ENCODE peak calls at places on chromosomes 7 and 10, in seven cellular contexts. E is neural progenitor cell; N is neural crest cell; O is pancreas; B is fibroblast of mammary gland; X is nephron progenitor cell; P is CD8-positive, alpha-beta T cell. M is an unnamed sample.

GRCh38 chr7:17516768-17517167 is 218.3 kb downstream of the AHR start:
- DNase-seq in E (no peak), N (no peak), O (no peak), B (peak; percentile 94), X (no peak), P (no peak), M (no peak)

GRCh38 chr10:66782776-66783175 is 143.1 kb upstream of the LRRTM3 start:
- DNase-seq in E (no peak), N (no peak), O (no peak), B (no peak), X (no peak), P (no peak), M (no peak)

GRCh38 chr7:71868797-71869196 is 543.3 kb downstream of the CALN1 start:
- DNase-seq in E (no peak), N (no peak), O (no peak), B (peak; percentile 76), X (no peak), P (no peak), M (no peak)

GRCh38 chr10:963613-964012 is 24.6 kb upstream of the GTPBP4 start:
- DNase-seq in E (no peak), N (no peak), O (no peak), B (no peak), X (no peak), P (no peak), M (no peak)

GRCh38 chr7:14389052-14389988 is 399.9 kb upstream of the ETV1 start:
- DNase-seq in E (peak; percentile 8), N (no peak), O (no peak), B (no peak), X (no peak), P (no peak), M (no peak)

GRCh38 chr7:100015232-100016208 is at the start of gene ZKSCAN1:
- DNase-seq in E (peak; percentile 96), N (peak; percentile 75), O (peak; percentile 87), B (peak; percentile 95), X (peak; percentile 80), P (peak; percentile 67), M (peak; percentile 91)

GRCh38 chr10:111822661-111823060 is 360.9 kb downstream of the GPAM start:
- DNase-seq in E (no peak), N (no peak), O (no peak), B (no peak), X (no peak), P (no peak), M (no peak)

GRCh38 chr7:137146012-137146455 is 197.5 kb downstream of the PTN start:
- DNase-seq in E (no peak), N (no peak), O (no peak), B (peak; percentile 70), X (no peak), P (no peak), M (no peak)

GRCh38 chr10:44689368-44689767 is 221.8 kb upstream of the TMEM72 start:
- DNase-seq in E (peak; percentile 53), N (no peak), O (no peak), B (peak; percentile 40), X (no peak), P (no peak), M (no peak)
- TF ChIP-seq CTCF in E (peak; percentile 49), N (no peak), O (no peak), B (peak; percentile 55), X (peak; percentile 27), P (no peak), M (peak; percentile 13)

DNA sequence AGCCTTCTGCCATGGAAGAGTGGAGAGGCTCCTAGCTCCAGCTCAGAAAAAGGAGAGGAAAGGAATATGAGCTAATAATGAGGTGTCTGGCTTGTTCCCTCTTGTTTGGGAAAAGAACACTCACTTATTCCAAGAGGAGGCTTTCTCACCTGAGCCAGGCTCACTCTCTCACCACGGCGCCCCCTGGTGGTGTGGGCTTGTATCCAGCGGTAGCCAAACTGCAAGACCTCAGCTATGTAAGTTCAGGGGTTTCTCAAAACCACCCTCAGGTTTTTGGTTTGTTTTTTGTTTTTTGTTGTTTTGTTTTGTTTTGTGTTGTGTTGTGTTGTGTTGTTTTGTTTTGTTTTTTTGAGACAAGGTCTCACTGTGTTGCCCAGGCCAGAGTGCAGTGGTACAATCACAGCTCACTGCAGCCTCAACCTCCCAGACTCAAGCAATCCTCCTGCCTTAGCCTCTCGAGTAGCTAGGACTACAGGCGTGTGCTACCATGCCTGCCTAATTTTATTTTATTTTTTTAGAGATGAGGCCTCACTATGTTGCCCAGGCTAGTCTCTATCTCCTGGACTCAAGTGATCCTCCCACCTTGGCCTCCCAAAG is 124.0 kb downstream of the TMEM130 start:
- DNase-seq in E (peak; percentile 89), N (peak; percentile 82), O (peak; percentile 76), B (peak; percentile 24), X (peak; percentile 90), P (peak; percentile 40), M (peak; percentile 53)
- TF ChIP-seq CTCF in E (peak; percentile 92), N (peak; percentile 85), O (peak; percentile 80), B (peak; percentile 60), X (peak; percentile 91), P (peak; percentile 70), M (peak; percentile 82)

GRCh38 chr7:151897201-151897711 is 20.3 kb upstream of the PRKAG2 start:
- DNase-seq in E (peak; percentile 66), N (no peak), O (peak; percentile 16), B (no peak), X (peak; percentile 51), P (no peak), M (no peak)
- TF ChIP-seq CTCF in E (no peak), N (no peak), O (no peak), B (no peak), X (no peak), P (no peak), M (no peak)

DNA sequence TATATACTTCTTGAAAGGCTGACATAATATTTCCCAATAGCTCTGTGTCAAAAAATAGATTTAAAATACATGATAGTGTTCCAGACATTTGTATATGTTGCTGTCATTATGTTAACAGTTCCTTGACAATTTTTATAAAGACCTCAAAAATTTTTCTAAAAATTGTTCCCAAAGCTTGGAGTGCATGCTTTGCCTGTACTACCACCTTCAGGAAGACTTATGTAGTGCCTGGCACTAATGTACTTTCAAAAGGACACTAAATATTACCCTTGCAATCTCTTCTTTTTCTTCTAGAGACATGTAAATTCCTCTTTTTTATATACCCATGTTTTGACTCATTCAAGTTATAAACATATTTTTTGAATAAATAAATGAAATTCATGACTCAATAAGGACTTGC is 48.0 kb upstream of the SP8 start:
- DNase-seq in E (peak; percentile 11), N (no peak), O (no peak), B (no peak), X (no peak), P (no peak), M (no peak)
- TF ChIP-seq CTCF in E (peak; percentile 63), N (peak; percentile 46), O (no peak), B (peak; percentile 8), X (peak; percentile 40), P (no peak), M (no peak)

GRCh38 chr7:3482147-3482921 is 181.3 kb downstream of the SDK1 start:
- DNase-seq in E (peak; percentile 77), N (peak; percentile 25), O (no peak), B (peak; percentile 25), X (peak; percentile 40), P (no peak), M (peak; percentile 55)
- TF ChIP-seq CTCF in E (peak; percentile 78), N (peak; percentile 69), O (no peak), B (peak; percentile 41), X (peak; percentile 57), P (no peak), M (peak; percentile 63)

M was measured in HepG2.